ENCODE peak calls at places on chromosomes 11 and 22, in ten cellular contexts. X, H, M, L, N, J, S, A, P and O are unnamed samples.

GRCh38 chr11:125954123-125954944 is 8.5 kb downstream of the VSIG10L2 start:
- DNase-seq in A (no peak), S (no peak), L (no peak), M (no peak), X (no peak), P (no peak), N (no peak), J (no peak), H (no peak), O (no peak)

GRCh38 chr22:45149671-45150070 is 14.1 kb upstream of the NUP50 start:
- DNase-seq in P (no peak), M (no peak), H (no peak), A (no peak), X (no peak), L (no peak), J (no peak), S (no peak), N (no peak), O (no peak)

GRCh38 chr11:20112291-20113146 is 47.8 kb downstream of the DBX1 start:
- DNase-seq in N (peak), A (peak), M (peak), P (peak), L (peak), J (peak), H (peak), X (peak), S (peak), O (peak)

GRCh38 chr11:110305169-110306018 is 9.0 kb upstream of the RDX start:
- DNase-seq in S (no peak), X (no peak), M (no peak), H (no peak), J (no peak), L (no peak), N (no peak), P (no peak), A (no peak), O (no peak)

GRCh38 chr22:47245786-47246185 is 483.3 kb downstream of the TBC1D22A start:
- DNase-seq in J (no peak), H (no peak), N (no peak), P (no peak), S (no peak), A (no peak), M (no peak), L (no peak), X (peak), O (no peak)

GRCh38 chr22:50656122-50657070 is 16.2 kb upstream of the SHANK3 start:
- DNase-seq in A (peak), L (no peak), M (no peak), H (no peak), S (no peak), P (no peak), X (peak), N (no peak), J (no peak), O (no peak)

GRCh38 chr22:25563757-25564319 is 637 bp upstream of the GRK3 start:
- DNase-seq in N (no peak), S (peak), A (no peak), X (no peak), M (no peak), P (no peak), H (no peak), J (peak), L (peak), O (peak)

GRCh38 chr11:68253682-68254081 is 18.1 kb downstream of the C11orf24 start:
- DNase-seq in P (no peak), A (no peak), H (no peak), M (no peak), L (no peak), S (no peak), J (no peak), X (no peak), N (no peak), O (no peak)

GRCh38 chr22:20783844-20784723 is 10.2 kb downstream of the SERPIND1 start:
- DNase-seq in P (no peak), M (peak), A (peak), J (peak), N (no peak), S (peak), H (no peak), L (no peak), X (no peak), O (peak)

GRCh38 chr11:58577441-58578135 is 1.3 kb upstream of the ZFP91 start:
- DNase-seq in N (peak), L (peak), P (no peak), S (no peak), X (peak), H (no peak), A (peak), J (peak), M (peak), O (peak)

GRCh38 chr22:30175743-30176288 is 70.7 kb downstream of the LIF start:
- DNase-seq in H (no peak), P (no peak), M (no peak), J (no peak), X (no peak), L (no peak), A (no peak), N (no peak), S (no peak), O (no peak)

GRCh38 chr22:44587004-44587793 is 89.2 kb upstream of the RTL6 start:
- DNase-seq in M (no peak), X (no peak), S (no peak), P (no peak), N (no peak), H (no peak), A (no peak), J (no peak), L (no peak), O (no peak)

GRCh38 chr11:12704049-12704448 is 29.8 kb downstream of the TEAD1 start:
- DNase-seq in A (peak), L (no peak), M (no peak), X (peak), H (no peak), S (no peak), N (no peak), J (no peak), P (no peak), O (no peak)

GRCh38 chr11:119518746-119519382 is 95.9 kb upstream of the THY1 start:
- DNase-seq in J (no peak), L (no peak), N (no peak), S (no peak), H (no peak), A (no peak), P (no peak), M (peak), X (no peak), O (no peak)

GRCh38 chr11:15988693-15989231 is 367.6 kb downstream of the SOX6 start:
- DNase-seq in L (no peak), N (no peak), S (no peak), X (no peak), H (no peak), M (peak), A (no peak), P (no peak), J (no peak), O (no peak)

GRCh38 chr22:18976197-18976751 is 40.2 kb upstream of the PRODH start:
- DNase-seq in J (no peak), L (no peak), H (no peak), P (no peak), X (no peak), N (no peak), M (no peak), S (no peak), A (no peak), O (peak)

GRCh38 chr11:59418151-59418550 is 8.1 kb downstream of the OR5A2 start:
- DNase-seq in L (no peak), N (no peak), P (no peak), M (no peak), H (no peak), X (no peak), S (no peak), A (no peak), J (no peak), O (no peak)

GRCh38 chr11:96098511-96099241 is 174.8 kb upstream of the MTMR2 start:
- DNase-seq in L (no peak), A (no peak), P (no peak), N (no peak), S (no peak), J (no peak), X (no peak), M (no peak), H (no peak), O (no peak)

GRCh38 chr11:1846453-1846932 is 6.4 kb upstream of the LSP1 start:
- DNase-seq in L (no peak), A (no peak), M (no peak), P (no peak), H (no peak), S (no peak), N (no peak), J (no peak), X (no peak), O (no peak)

GRCh38 chr11:47186076-47186936 is at the start of gene PACSIN3:
- DNase-seq in J (peak), M (peak), X (peak), H (no peak), L (no peak), N (no peak), S (no peak), A (no peak), P (no peak), O (no peak)

GRCh38 chr11:58006940-58007339 is 16.7 kb upstream of the OR9Q1 start:
- DNase-seq in J (no peak), M (no peak), L (no peak), N (no peak), P (no peak), X (no peak), H (no peak), S (no peak), A (peak), O (no peak)

GRCh38 chr22:48071828-48072227 is 1309.4 kb downstream of the TBC1D22A start:
- DNase-seq in S (no peak), X (no peak), H (no peak), A (no peak), M (no peak), L (no peak), N (no peak), J (no peak), P (no peak), O (no peak)